ENCODE peak calls at places on chromosome 1, in five cellular contexts. H, R, P, Q and M are unnamed samples.

GRCh38 chr1:19764848-19765247 is 34.9 kb downstream of the TMCO4 start:
- DNase-seq in H (no peak), Q (no peak), P (no peak), R (no peak), M (no peak)

GRCh38 chr1:15429701-15430149 is 8.5 kb upstream of the CTRC start:
- DNase-seq in Q (no peak), P (no peak), R (peak), H (peak), M (peak)

GRCh38 chr1:54559771-54560231 is 11.8 kb downstream of the ACOT11 start:
- DNase-seq in R (no peak), P (no peak), Q (no peak), H (no peak), M (no peak)

GRCh38 chr1:68016364-68016763 is 34.1 kb downstream of the DIRAS3 start:
- DNase-seq in H (no peak), P (no peak), R (no peak), Q (no peak), M (peak)

GRCh38 chr1:54815086-54815876 is 14.2 kb upstream of the TTC22 start:
- DNase-seq in Q (no peak), H (no peak), R (no peak), P (no peak), M (no peak)

GRCh38 chr1:98210563-98210962 is 289.7 kb upstream of the DPYD start:
- DNase-seq in R (peak), Q (no peak), P (no peak), H (no peak), M (no peak)

GRCh38 chr1:116833655-116834054 is 76.1 kb upstream of the PTGFRN start:
- DNase-seq in P (no peak), H (no peak), Q (no peak), R (no peak), M (no peak)

GRCh38 chr1:246459213-246459612 is 47.9 kb downstream of the SMYD3 start:
- DNase-seq in H (no peak), Q (no peak), R (peak), P (no peak), M (no peak)

GRCh38 chr1:109521465-109521951 is 12.0 kb upstream of the AMIGO1 start:
- DNase-seq in R (no peak), Q (no peak), P (no peak), H (no peak), M (peak)

GRCh38 chr1:183058835-183059234 is 35.6 kb downstream of the LAMC1 start:
- DNase-seq in H (no peak), R (peak), Q (no peak), P (no peak), M (no peak)